ENCODE peak calls at places on chromosomes 7 and 10, in six cellular contexts. M is central memory CD4-positive, alpha-beta T cell; F is NCI-H1092; V is CD4-positive, alpha-beta T cell; G is HuH-7.5; H is PC-3. S is an unnamed sample.

GRCh38 chr10:22316286-22317120 is at the start of gene COMMD3:
- DNase-seq in H (peak; percentile 82), F (peak; percentile 79), V (peak; percentile 79), G (peak; percentile 71), M (peak; percentile 78), S (peak; percentile 62)

GRCh38 chr7:148481147-148481526 is 109.4 kb upstream of the C7orf33 start:
- DNase-seq in F (no peak), M (no peak), V (no peak), H (no peak), G (no peak), S (no peak)

GRCh38 chr7:34823650-34824258 is 165.7 kb downstream of the NPSR1 start:
- DNase-seq in G (peak; percentile 58), V (peak; percentile 25), M (peak; percentile 25), F (peak; percentile 61), H (peak; percentile 67), S (no peak)

GRCh38 chr7:149826344-149827088 is 11.7 kb upstream of the ZNF862 start:
- DNase-seq in F (no peak), M (no peak), G (no peak), H (no peak), V (no peak), S (no peak)

GRCh38 chr10:23439920-23440875 is 1.3 kb downstream of the OTUD1 start:
- DNase-seq in V (peak; percentile 20), F (no peak), G (peak; percentile 48), M (peak; percentile 15), H (peak; percentile 53), S (peak; percentile 7)

GRCh38 chr7:127365164-127365956 is 27.1 kb downstream of the ZNF800 start:
- DNase-seq in G (no peak), H (no peak), V (no peak), F (no peak), M (no peak), S (no peak)

GRCh38 chr7:22238354-22239311 is 118.3 kb downstream of the RAPGEF5 start:
- DNase-seq in H (peak; percentile 68), F (no peak), G (no peak), M (no peak), V (no peak), S (no peak)

GRCh38 chr7:101564778-101565211 is 64.3 kb downstream of the MYL10 start:
- DNase-seq in F (no peak), M (no peak), H (peak; percentile 71), V (no peak), G (no peak), S (no peak)

GRCh38 chr10:385571-386300 is 250.5 kb downstream of the ZMYND11 start:
- DNase-seq in H (no peak), F (no peak), V (no peak), M (no peak), G (no peak), S (no peak)

GRCh38 chr10:110737886-110738634 is 93.9 kb downstream of the RBM20 start:
- DNase-seq in V (no peak), H (no peak), F (no peak), M (no peak), G (no peak), S (no peak)

GRCh38 chr10:4837551-4837950 is 11.5 kb downstream of the AKR1E2 start:
- DNase-seq in F (no peak), V (no peak), G (no peak), H (no peak), M (no peak), S (no peak)

GRCh38 chr7:38502289-38502688 is 128.9 kb downstream of the AMPH start:
- DNase-seq in V (no peak), G (no peak), F (no peak), M (no peak), H (peak; percentile 7), S (no peak)

GRCh38 chr10:27625452-27626345 is 119.9 kb downstream of the MKX start:
- DNase-seq in M (no peak), F (no peak), V (no peak), G (no peak), H (no peak), S (no peak)

GRCh38 chr10:103847909-103848468 is 7.4 kb downstream of the SH3PXD2A start:
- DNase-seq in M (no peak), H (no peak), V (no peak), F (no peak), G (no peak), S (peak; percentile 11)

GRCh38 chr7:133355325-133355708 is 102.4 kb downstream of the EXOC4 start:
- DNase-seq in V (no peak), G (no peak), M (no peak), F (no peak), H (no peak), S (no peak)

GRCh38 chr10:24444337-24444736 is 235.4 kb downstream of the KIAA1217 start:
- DNase-seq in G (no peak), M (no peak), H (peak; percentile 87), F (no peak), V (no peak), S (no peak)

GRCh38 chr7:30163231-30163894 is 28.6 kb downstream of the MTURN start:
- DNase-seq in M (no peak), F (peak; percentile 55), G (no peak), V (no peak), H (no peak), S (no peak)

GRCh38 chr7:2757361-2757903 is 69.4 kb downstream of the AMZ1 start:
- DNase-seq in M (no peak), V (no peak), F (peak; percentile 17), H (peak; percentile 81), G (no peak), S (no peak)

GRCh38 chr7:82319674-82320118 is 123.9 kb downstream of the CACNA2D1 start:
- DNase-seq in G (no peak), V (no peak), F (peak; percentile 93), M (no peak), H (no peak), S (no peak)

GRCh38 chr10:103120977-103121735 is 71.9 kb downstream of the NT5C2 start:
- DNase-seq in V (no peak), F (no peak), H (no peak), M (no peak), G (no peak), S (no peak)

GRCh38 chr10:91410638-91411367 is 659 bp downstream of the HECTD2 start:
- DNase-seq in H (peak; percentile 1), G (peak; percentile 25), F (no peak), V (no peak), M (no peak), S (peak; percentile 7)

GRCh38 chr10:124414077-124414476 is 4.6 kb downstream of the OAT start:
- DNase-seq in G (no peak), H (no peak), F (no peak), V (no peak), M (no peak), S (no peak)

GRCh38 chr7:12403287-12404181 is at the start of gene VWDE:
- DNase-seq in V (peak; percentile 19), M (peak; percentile 49), F (peak; percentile 89), G (peak; percentile 65), H (peak; percentile 80), S (peak; percentile 26)

GRCh38 chr10:75771606-75772005 is 340.2 kb downstream of the LRMDA start:
- DNase-seq in V (no peak), F (no peak), G (no peak), M (no peak), H (peak; percentile 96), S (no peak)

GRCh38 chr7:2034291-2035201 is 198.2 kb downstream of the MAD1L1 start:
- DNase-seq in M (no peak), H (no peak), F (no peak), V (no peak), G (no peak), S (no peak)

GRCh38 chr10:100972115-100972903 is 3.0 kb downstream of the SEMA4G start:
- DNase-seq in H (no peak), V (no peak), M (no peak), G (no peak), F (no peak), S (no peak)

GRCh38 chr10:88194041-88194887 is 330.8 kb downstream of the PTEN start:
- DNase-seq in M (peak; percentile 73), G (no peak), F (no peak), H (no peak), V (peak; percentile 25), S (peak; percentile 22)

GRCh38 chr7:137109966-137110930 is 233.3 kb downstream of the PTN start:
- DNase-seq in H (peak; percentile 24), F (no peak), G (no peak), M (no peak), V (no peak), S (no peak)

GRCh38 chr10:23994459-23995046 is 214.4 kb upstream of the KIAA1217 start:
- DNase-seq in F (no peak), M (no peak), V (no peak), G (peak; percentile 16), H (peak; percentile 69), S (no peak)

S was measured in T-helper 1 cell.